ENCODE peak calls at places on chromosomes 16 and 17, in eight cellular contexts. B, C, I, H, Q, G, D and R are unnamed samples.
A peak's percentile ranks its signal among the peaks of the same experiment; 100 is the strongest.

GRCh38 chr17:53141280-53141679 is 681.4 kb upstream of the KIF2B start:
- DNase-seq in B (no peak), C (no peak), I (no peak), H (no peak), Q (no peak), G (no peak), D (no peak), R (no peak)

GRCh38 chr17:8966926-8967325 is 1.4 kb upstream of the PIK3R5 start:
- DNase-seq in B (no peak), C (no peak), I (no peak), H (no peak), Q (no peak), G (no peak), D (no peak), R (no peak)

GRCh38 chr17:79706931-79707382 is 23.8 kb upstream of the ENPP7 start:
- DNase-seq in B (no peak), C (no peak), I (no peak), H (no peak), Q (no peak), G (no peak), D (no peak), R (peak; percentile 61)

GRCh38 chr16:24875466-24875865 is 29.7 kb downstream of the SLC5A11 start:
- DNase-seq in B (no peak), C (no peak), I (no peak), H (no peak), Q (no peak), G (no peak), D (no peak), R (no peak)

GRCh38 chr17:67557921-67558320 is 159.8 kb upstream of the NOL11 start:
- DNase-seq in B (no peak), C (no peak), I (no peak), H (no peak), Q (no peak), G (peak; percentile 81), D (no peak), R (no peak)

GRCh38 chr17:27315322-27315721 is 21.4 kb downstream of the WSB1 start:
- DNase-seq in B (no peak), C (no peak), I (peak; percentile 75), H (no peak), Q (no peak), G (no peak), D (no peak), R (no peak)

GRCh38 chr16:26830716-26831115 is 236.0 kb upstream of the C16orf82 start:
- DNase-seq in B (no peak), C (peak; percentile 84), I (no peak), H (no peak), Q (peak; percentile 43), G (no peak), D (no peak), R (no peak)

GRCh38 chr17:47844814-47845453 is 3.9 kb upstream of the SCRN2 start:
- DNase-seq in B (no peak), C (no peak), I (no peak), H (no peak), Q (no peak), G (no peak), D (peak; percentile 41), R (no peak)

GRCh38 chr17:79937435-79937870 is 98.2 kb upstream of the CBX4 start:
- DNase-seq in B (no peak), C (no peak), I (no peak), H (no peak), Q (no peak), G (no peak), D (no peak), R (no peak)

GRCh38 chr17:65558683-65559311 is 2.7 kb downstream of the AXIN2 start:
- DNase-seq in B (no peak), C (no peak), I (no peak), H (no peak), Q (peak; percentile 10), G (no peak), D (no peak), R (no peak)